ENCODE peak calls at places on chromosomes 13 and 19, in ten cellular contexts. One of them, this sample, is unnamed.

GRCh38 chr19:46717034-46717715 is at the start of gene PRKD2:
- DNase-seq in activated naive CD8-positive, alpha-beta T cell treated with anti-CD3 and anti-CD28 coated beads, Interleukin-2, amount 10 ng/mL, durations not matched to agents 7 days and 5 days: peak
- DNase-seq in occipital lobe: peak
- DNase-seq in left ventricle myocardium inferior: peak
- DNase-seq in NCI-H2081: peak
- DNase-seq in tibial artery: peak
- DNase-seq in CD14-positive monocyte: peak
- DNase-seq in stimulated activated CD8-positive, alpha-beta memory T cell treated with anti-CD3 and anti-CD28 coated beads, Interleukin-7, amount 100 ng/mL, for 48 hours: peak
- DNase-seq in dorsolateral prefrontal cortex: peak
- DNase-seq in Right ventricle myocardium superior: peak
- DNase-seq in this sample: peak

GRCh38 chr13:86684402-86684801 is 885.2 kb upstream of the SLITRK6 start:
- DNase-seq in activated naive CD8-positive, alpha-beta T cell treated with anti-CD3 and anti-CD28 coated beads, Interleukin-2, amount 10 ng/mL, durations not matched to agents 7 days and 5 days: no peak
- DNase-seq in occipital lobe: no peak
- DNase-seq in left ventricle myocardium inferior: no peak
- DNase-seq in NCI-H2081: peak
- DNase-seq in tibial artery: no peak
- DNase-seq in CD14-positive monocyte: no peak
- DNase-seq in stimulated activated CD8-positive, alpha-beta memory T cell treated with anti-CD3 and anti-CD28 coated beads, Interleukin-7, amount 100 ng/mL, for 48 hours: no peak
- DNase-seq in dorsolateral prefrontal cortex: no peak
- DNase-seq in Right ventricle myocardium superior: no peak
- DNase-seq in this sample: no peak

GRCh38 chr19:10112895-10113591 is 1.6 kb downstream of the P2RY11 start:
- DNase-seq in activated naive CD8-positive, alpha-beta T cell treated with anti-CD3 and anti-CD28 coated beads, Interleukin-2, amount 10 ng/mL, durations not matched to agents 7 days and 5 days: peak
- DNase-seq in occipital lobe: no peak
- DNase-seq in left ventricle myocardium inferior: no peak
- DNase-seq in NCI-H2081: peak
- DNase-seq in tibial artery: no peak
- DNase-seq in CD14-positive monocyte: peak
- DNase-seq in stimulated activated CD8-positive, alpha-beta memory T cell treated with anti-CD3 and anti-CD28 coated beads, Interleukin-7, amount 100 ng/mL, for 48 hours: peak
- DNase-seq in dorsolateral prefrontal cortex: no peak
- DNase-seq in Right ventricle myocardium superior: peak
- DNase-seq in this sample: peak

GRCh38 chr19:46546194-46546896 is 50.7 kb upstream of the PNMA8B start:
- DNase-seq in activated naive CD8-positive, alpha-beta T cell treated with anti-CD3 and anti-CD28 coated beads, Interleukin-2, amount 10 ng/mL, durations not matched to agents 7 days and 5 days: no peak
- DNase-seq in occipital lobe: peak
- DNase-seq in left ventricle myocardium inferior: no peak
- DNase-seq in NCI-H2081: no peak
- DNase-seq in tibial artery: no peak
- DNase-seq in CD14-positive monocyte: no peak
- DNase-seq in stimulated activated CD8-positive, alpha-beta memory T cell treated with anti-CD3 and anti-CD28 coated beads, Interleukin-7, amount 100 ng/mL, for 48 hours: no peak
- DNase-seq in dorsolateral prefrontal cortex: no peak
- DNase-seq in Right ventricle myocardium superior: no peak
- DNase-seq in this sample: peak

GRCh38 chr13:96982672-96983071 is 11.6 kb downstream of the OXGR1 start:
- DNase-seq in activated naive CD8-positive, alpha-beta T cell treated with anti-CD3 and anti-CD28 coated beads, Interleukin-2, amount 10 ng/mL, durations not matched to agents 7 days and 5 days: no peak
- DNase-seq in occipital lobe: no peak
- DNase-seq in left ventricle myocardium inferior: no peak
- DNase-seq in NCI-H2081: no peak
- DNase-seq in tibial artery: no peak
- DNase-seq in CD14-positive monocyte: no peak
- DNase-seq in stimulated activated CD8-positive, alpha-beta memory T cell treated with anti-CD3 and anti-CD28 coated beads, Interleukin-7, amount 100 ng/mL, for 48 hours: no peak
- DNase-seq in dorsolateral prefrontal cortex: no peak
- DNase-seq in Right ventricle myocardium superior: no peak
- DNase-seq in this sample: no peak

GRCh38 chr13:38265135-38265497 is 84.5 kb upstream of the UFM1 start:
- DNase-seq in activated naive CD8-positive, alpha-beta T cell treated with anti-CD3 and anti-CD28 coated beads, Interleukin-2, amount 10 ng/mL, durations not matched to agents 7 days and 5 days: no peak
- DNase-seq in occipital lobe: no peak
- DNase-seq in left ventricle myocardium inferior: no peak
- DNase-seq in NCI-H2081: no peak
- DNase-seq in tibial artery: no peak
- DNase-seq in CD14-positive monocyte: no peak
- DNase-seq in stimulated activated CD8-positive, alpha-beta memory T cell treated with anti-CD3 and anti-CD28 coated beads, Interleukin-7, amount 100 ng/mL, for 48 hours: no peak
- DNase-seq in dorsolateral prefrontal cortex: no peak
- DNase-seq in Right ventricle myocardium superior: no peak
- DNase-seq in this sample: no peak

GRCh38 chr13:38763446-38764381 is 76.8 kb downstream of the FREM2 start:
- DNase-seq in activated naive CD8-positive, alpha-beta T cell treated with anti-CD3 and anti-CD28 coated beads, Interleukin-2, amount 10 ng/mL, durations not matched to agents 7 days and 5 days: no peak
- DNase-seq in occipital lobe: peak
- DNase-seq in left ventricle myocardium inferior: no peak
- DNase-seq in NCI-H2081: peak
- DNase-seq in tibial artery: no peak
- DNase-seq in CD14-positive monocyte: no peak
- DNase-seq in stimulated activated CD8-positive, alpha-beta memory T cell treated with anti-CD3 and anti-CD28 coated beads, Interleukin-7, amount 100 ng/mL, for 48 hours: no peak
- DNase-seq in dorsolateral prefrontal cortex: no peak
- DNase-seq in Right ventricle myocardium superior: no peak
- DNase-seq in this sample: no peak

GRCh38 chr13:36428083-36428482 is 4.2 kb upstream of the CCNA1 start:
- DNase-seq in activated naive CD8-positive, alpha-beta T cell treated with anti-CD3 and anti-CD28 coated beads, Interleukin-2, amount 10 ng/mL, durations not matched to agents 7 days and 5 days: no peak
- DNase-seq in occipital lobe: no peak
- DNase-seq in left ventricle myocardium inferior: no peak
- DNase-seq in NCI-H2081: no peak
- DNase-seq in tibial artery: no peak
- DNase-seq in CD14-positive monocyte: no peak
- DNase-seq in stimulated activated CD8-positive, alpha-beta memory T cell treated with anti-CD3 and anti-CD28 coated beads, Interleukin-7, amount 100 ng/mL, for 48 hours: no peak
- DNase-seq in dorsolateral prefrontal cortex: no peak
- DNase-seq in Right ventricle myocardium superior: no peak
- DNase-seq in this sample: no peak

GRCh38 chr19:3335431-3336350 is 30.7 kb upstream of the NFIC start:
- DNase-seq in activated naive CD8-positive, alpha-beta T cell treated with anti-CD3 and anti-CD28 coated beads, Interleukin-2, amount 10 ng/mL, durations not matched to agents 7 days and 5 days: no peak
- DNase-seq in occipital lobe: no peak
- DNase-seq in left ventricle myocardium inferior: peak
- DNase-seq in NCI-H2081: no peak
- DNase-seq in tibial artery: peak
- DNase-seq in CD14-positive monocyte: no peak
- DNase-seq in stimulated activated CD8-positive, alpha-beta memory T cell treated with anti-CD3 and anti-CD28 coated beads, Interleukin-7, amount 100 ng/mL, for 48 hours: no peak
- DNase-seq in dorsolateral prefrontal cortex: no peak
- DNase-seq in Right ventricle myocardium superior: peak
- DNase-seq in this sample: no peak

GRCh38 chr19:10419646-10420443 is 493 bp upstream of the PDE4A start:
- DNase-seq in activated naive CD8-positive, alpha-beta T cell treated with anti-CD3 and anti-CD28 coated beads, Interleukin-2, amount 10 ng/mL, durations not matched to agents 7 days and 5 days: peak
- DNase-seq in occipital lobe: peak
- DNase-seq in left ventricle myocardium inferior: no peak
- DNase-seq in NCI-H2081: peak
- DNase-seq in tibial artery: no peak
- DNase-seq in CD14-positive monocyte: no peak
- DNase-seq in stimulated activated CD8-positive, alpha-beta memory T cell treated with anti-CD3 and anti-CD28 coated beads, Interleukin-7, amount 100 ng/mL, for 48 hours: no peak
- DNase-seq in dorsolateral prefrontal cortex: no peak
- DNase-seq in Right ventricle myocardium superior: no peak
- DNase-seq in this sample: peak